ENCODE peak calls at places on chromosomes 3 and 15, in eight cellular contexts. L is K562, M is WTC11, Z is A549, I is HCT116, V is GM12878, S is SK-N-SH, Q is endothelial cell of umbilical vein. B is an unnamed sample.

GRCh38 chr3:106620646-106621045 is 751.8 kb upstream of the CBLB start:
- DNase-seq in M (no peak), Q (no peak), L (no peak), S (no peak), I (no peak), V (no peak), Z (no peak), B (no peak)

GRCh38 chr3:131386429-131386926 is 4.9 kb downstream of the NUDT16 start:
- DNase-seq in V (no peak), I (no peak), M (no peak), S (no peak), Q (peak), L (no peak), Z (no peak), B (peak)

GRCh38 chr15:40891810-40892448 is 2.3 kb upstream of the VPS18 start:
- DNase-seq in I (peak), L (peak), V (no peak), S (peak), M (peak), Q (peak), Z (no peak), B (peak)

GRCh38 chr3:14001136-14001535 is 121.3 kb upstream of the WNT7A start:
- DNase-seq in I (no peak), Z (no peak), M (no peak), V (no peak), L (no peak), S (no peak), Q (no peak), B (no peak)

GRCh38 chr3:168213920-168214319 is 118.2 kb upstream of the GOLIM4 start:
- DNase-seq in V (peak), S (no peak), M (no peak), I (no peak), L (no peak), Q (no peak), Z (no peak), B (no peak)

GRCh38 chr15:58070801-58071418 is 5.4 kb upstream of the ALDH1A2 start:
- DNase-seq in M (peak), I (peak), Q (peak), L (peak), V (no peak), Z (peak), S (peak), B (peak)

GRCh38 chr3:183714622-183715021 is 17.0 kb downstream of the YEATS2 start:
- DNase-seq in S (no peak), I (no peak), M (no peak), L (no peak), Z (no peak), Q (no peak), V (no peak), B (no peak)

GRCh38 chr15:92914768-92915221 is 14.7 kb downstream of the CHD2 start:
- DNase-seq in L (no peak), M (no peak), Q (no peak), Z (no peak), V (no peak), S (no peak), I (no peak), B (peak)

GRCh38 chr3:1446531-1446930 is 353.7 kb downstream of the CNTN6 start:
- DNase-seq in Z (no peak), Q (no peak), S (no peak), I (no peak), L (no peak), V (no peak), M (no peak), B (no peak)

GRCh38 chr15:42584031-42584765 is 8.8 kb downstream of the STARD9 start:
- DNase-seq in V (no peak), M (no peak), S (no peak), Q (peak), I (no peak), Z (no peak), L (peak), B (no peak)

GRCh38 chr3:127900536-127900935 is 14.5 kb upstream of the KBTBD12 start:
- DNase-seq in I (no peak), L (no peak), M (no peak), V (no peak), Q (no peak), Z (no peak), S (no peak), B (no peak)

GRCh38 chr3:158791259-158791920 is 10.5 kb upstream of the MFSD1 start:
- DNase-seq in S (peak), I (peak), M (no peak), Q (peak), L (peak), Z (peak), V (no peak), B (peak)

GRCh38 chr3:60240558-60240957 is 1010.7 kb downstream of the FHIT start:
- DNase-seq in L (no peak), S (no peak), Z (no peak), V (no peak), Q (no peak), I (no peak), M (no peak), B (no peak)

GRCh38 chr3:88113311-88114162 is 36.2 kb upstream of the C3orf38 start:
- DNase-seq in V (peak), S (peak), M (peak), Z (peak), I (peak), L (peak), Q (peak), B (peak)

GRCh38 chr3:17390785-17391184 is 351.6 kb downstream of the TBC1D5 start:
- DNase-seq in S (no peak), I (no peak), Z (no peak), L (no peak), Q (no peak), V (no peak), M (no peak), B (no peak)

GRCh38 chr3:39216176-39216790 is 23.9 kb upstream of the XIRP1 start:
- DNase-seq in Q (no peak), L (no peak), V (peak), S (no peak), I (no peak), Z (no peak), M (no peak), B (peak)

GRCh38 chr15:77983708-77984445 is 93.6 kb downstream of the TBC1D2B start:
- DNase-seq in S (no peak), M (no peak), V (no peak), Q (no peak), I (no peak), Z (no peak), L (no peak), B (no peak)

DNA sequence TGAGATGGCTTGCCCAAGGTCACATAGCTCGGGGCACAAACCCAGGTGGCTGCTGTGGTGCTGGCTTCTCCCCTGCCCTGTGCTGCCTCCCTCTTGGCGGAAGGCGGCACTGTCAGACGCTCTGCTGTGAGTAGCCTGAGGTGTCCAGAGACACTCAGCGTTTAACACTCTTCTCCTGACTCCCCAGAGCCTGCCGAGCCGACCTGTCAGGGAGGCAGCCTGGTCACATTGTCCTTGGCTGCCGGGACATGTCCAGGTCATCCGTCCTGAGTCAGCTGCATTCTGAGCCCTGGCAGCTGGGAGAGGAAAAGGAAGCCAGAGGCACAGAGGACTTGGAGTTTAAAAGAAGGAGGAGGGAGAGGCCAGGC is 4.7 kb downstream of the LMAN1L start:
- DNase-seq in V (no peak), L (no peak), M (no peak), S (peak), Q (peak), Z (no peak), I (no peak), B (no peak)
- TF ChIP-seq MAX in V (no peak), L (no peak), M (no peak), S (no peak), Q (no peak), Z (no peak), I (no peak), B (no peak)

DNA sequence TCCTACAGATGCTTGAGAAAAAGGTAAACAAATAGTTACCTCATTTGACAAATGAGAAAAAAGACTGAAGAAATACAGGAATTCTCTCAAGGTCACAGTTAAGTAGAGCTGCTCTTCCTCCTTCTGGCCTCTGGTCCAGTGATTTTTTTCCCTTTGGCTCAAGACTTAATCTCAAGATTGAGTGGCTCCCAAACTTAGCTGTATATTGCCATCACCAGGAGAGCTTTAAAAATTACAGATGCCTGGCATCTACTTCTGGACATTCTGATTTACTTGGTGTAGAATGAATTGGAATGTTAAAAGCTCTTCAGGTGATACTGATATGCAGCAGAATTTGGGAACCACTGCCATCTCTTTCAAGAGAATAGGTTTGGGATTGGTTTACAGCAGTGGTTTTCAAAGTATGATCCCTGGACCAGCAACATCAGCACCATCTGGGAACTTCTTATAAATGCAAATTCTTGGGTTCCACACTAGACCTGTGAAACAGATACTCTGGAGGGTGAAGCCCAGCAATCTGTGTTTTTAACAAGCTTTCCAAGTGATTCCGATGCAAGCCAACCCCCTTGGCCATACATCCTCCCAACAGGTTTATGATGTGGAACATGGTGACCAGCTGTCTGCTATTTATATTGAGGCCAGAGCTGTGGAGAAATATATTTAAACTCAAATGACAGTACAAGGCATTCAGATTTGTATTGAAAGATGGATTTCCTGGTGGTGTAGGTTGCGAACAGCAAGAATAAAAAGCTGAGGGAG is 333.0 kb upstream of the RARB start:
- DNase-seq in I (no peak), Z (no peak), L (no peak), S (no peak), M (no peak), V (no peak), Q (no peak), B (no peak)
- TF ChIP-seq MAX in I (no peak), Z (no peak), L (no peak), S (no peak), M (no peak), V (no peak), Q (no peak), B (no peak)

DNA sequence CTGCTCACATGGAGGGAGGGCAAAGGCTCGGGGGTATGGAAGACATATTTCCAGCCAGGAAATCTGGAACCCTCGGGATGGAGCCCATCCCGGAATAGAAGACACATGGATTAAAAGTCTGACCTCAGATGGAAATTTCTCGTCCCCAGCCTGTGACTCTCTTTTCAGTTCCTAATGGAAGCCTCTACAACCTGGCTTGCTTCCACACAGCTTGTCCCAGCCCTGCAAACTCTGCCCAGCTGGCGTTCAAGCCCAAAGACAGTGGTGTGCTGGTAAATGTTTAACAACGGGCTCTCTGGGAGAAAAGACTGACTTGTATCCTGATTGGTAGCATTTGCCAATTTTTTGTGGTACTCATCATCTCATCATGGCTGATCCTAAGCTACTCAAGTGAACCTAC is 35.6 kb upstream of the TLE3 start:
- DNase-seq in I (no peak), L (no peak), S (no peak), Q (no peak), Z (no peak), M (no peak), V (no peak), B (no peak)
- TF ChIP-seq MAX in I (no peak), L (no peak), S (no peak), Q (no peak), Z (no peak), M (no peak), V (no peak), B (no peak)

DNA sequence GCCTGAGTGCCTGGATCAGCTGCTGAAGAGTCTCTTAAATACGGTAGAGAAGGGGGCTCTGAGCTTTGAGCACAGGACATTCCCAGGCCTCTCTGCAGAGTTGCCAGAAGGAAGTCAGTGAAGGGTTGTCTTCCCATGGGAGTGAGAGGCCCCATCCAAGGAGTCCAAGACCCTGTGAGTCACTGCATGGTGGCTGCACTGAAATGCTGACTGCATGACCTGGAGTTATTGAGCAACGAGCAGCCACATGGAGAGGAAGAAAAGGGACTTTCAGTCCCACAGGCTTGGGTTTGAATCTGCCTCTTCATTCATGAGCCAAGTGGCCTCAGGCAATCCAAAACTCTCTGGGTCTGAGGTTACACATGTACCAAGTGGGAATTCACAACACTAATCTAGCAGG is 69.6 kb upstream of the RASGRF1 start:
- DNase-seq in S (no peak), L (no peak), Q (no peak), M (no peak), I (no peak), Z (no peak), V (no peak), B (peak)
- TF ChIP-seq MAX in S (no peak), L (no peak), Q (no peak), M (no peak), I (no peak), Z (no peak), V (no peak), B (peak)

GRCh38 chr3:122679467-122680291 is 960 bp upstream of the PARP14 start:
- DNase-seq in Z (peak), L (peak), V (no peak), S (no peak), Q (peak), I (no peak), M (no peak), B (peak)

GRCh38 chr3:122682016-122682374 is 1.4 kb downstream of the PARP14 start:
- DNase-seq in Q (no peak), M (no peak), V (no peak), Z (no peak), S (no peak), L (no peak), I (no peak), B (no peak)

GRCh38 chr3:122681294-122682015 is 816 bp downstream of the PARP14 start:
- DNase-seq in V (no peak), M (peak), S (peak), L (no peak), Z (no peak), Q (peak), I (no peak), B (no peak)

GRCh38 chr3:122679085-122679466 is 1.6 kb upstream of the PARP14 start:
- DNase-seq in S (peak), L (peak), V (no peak), M (peak), Z (peak), I (peak), Q (peak), B (peak)

DNA sequence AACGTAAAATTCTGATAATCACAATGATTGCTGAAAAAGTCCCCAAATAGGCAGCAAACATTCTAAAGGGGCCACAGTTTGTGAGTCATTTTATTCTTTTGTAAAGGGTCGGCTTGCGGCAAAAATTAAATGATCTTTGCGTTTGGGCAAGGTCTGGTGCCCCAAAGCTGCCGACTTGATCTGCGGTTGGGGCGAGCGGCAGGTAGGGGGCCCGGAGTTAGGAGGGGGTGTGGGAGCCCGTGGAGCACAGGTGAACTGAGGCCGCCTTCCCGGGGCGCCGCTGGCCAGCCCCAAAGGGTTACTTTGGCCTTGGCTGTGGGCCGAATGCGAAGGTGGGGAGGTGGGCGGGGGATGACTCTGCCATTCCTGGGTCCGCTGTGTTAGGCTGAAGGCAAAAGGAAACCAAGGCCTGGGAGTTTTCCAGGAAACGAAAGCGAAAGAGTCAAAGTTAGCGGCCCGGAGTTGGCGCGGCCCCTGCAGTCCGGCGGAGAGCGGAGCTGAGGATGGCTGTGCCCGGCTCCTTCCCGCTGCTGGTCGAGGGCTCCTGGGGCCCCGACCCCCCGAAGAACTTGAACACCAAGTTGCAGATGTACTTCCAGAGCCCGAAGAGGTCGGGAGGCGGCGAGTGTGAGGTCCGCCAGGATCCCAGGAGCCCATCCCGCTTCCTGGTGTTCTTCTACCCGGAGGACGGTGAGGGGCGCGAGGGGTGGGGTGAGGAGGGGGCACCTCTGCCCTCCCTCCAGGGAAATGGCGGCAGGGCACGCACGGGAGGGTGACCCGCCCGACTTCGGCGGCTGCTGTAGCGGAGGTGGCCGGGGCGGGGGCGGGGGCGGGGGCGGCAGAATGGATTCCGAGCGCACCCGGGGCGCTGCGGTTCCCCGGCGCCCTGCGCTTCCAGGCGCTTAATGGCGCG is at the start of gene PARP14:
- DNase-seq in M (peak), L (peak), Z (peak), S (peak), V (no peak), I (no peak), Q (peak), B (peak)
- TF ChIP-seq MAX in M (no peak), L (no peak), Z (peak), S (peak), V (no peak), I (no peak), Q (no peak), B (no peak)

DNA sequence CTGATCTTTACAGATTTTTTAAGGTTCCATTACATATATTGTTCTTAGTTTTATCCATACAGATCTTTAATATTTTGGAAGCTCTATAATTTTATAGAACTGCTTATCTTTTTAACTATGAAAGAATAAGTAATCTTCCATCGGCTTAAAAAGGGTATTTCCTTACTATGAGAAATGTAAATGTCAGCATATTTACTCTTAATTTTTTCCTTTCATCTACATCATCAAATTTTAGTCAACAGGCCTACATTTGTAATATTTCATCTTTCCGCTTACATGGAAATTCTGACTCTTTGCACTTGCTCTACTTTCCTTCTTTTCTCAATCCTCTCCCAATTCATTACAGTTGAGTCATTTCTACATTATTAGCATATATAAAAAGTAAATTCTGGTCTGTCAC is 111.3 kb upstream of the GOLGA6L6 start:
- DNase-seq in Q (no peak), M (no peak), S (no peak), V (no peak), Z (no peak), I (no peak), L (no peak), B (no peak)
- TF ChIP-seq MAX in Q (no peak), M (no peak), S (no peak), V (no peak), Z (no peak), I (no peak), L (no peak), B (no peak)

DNA sequence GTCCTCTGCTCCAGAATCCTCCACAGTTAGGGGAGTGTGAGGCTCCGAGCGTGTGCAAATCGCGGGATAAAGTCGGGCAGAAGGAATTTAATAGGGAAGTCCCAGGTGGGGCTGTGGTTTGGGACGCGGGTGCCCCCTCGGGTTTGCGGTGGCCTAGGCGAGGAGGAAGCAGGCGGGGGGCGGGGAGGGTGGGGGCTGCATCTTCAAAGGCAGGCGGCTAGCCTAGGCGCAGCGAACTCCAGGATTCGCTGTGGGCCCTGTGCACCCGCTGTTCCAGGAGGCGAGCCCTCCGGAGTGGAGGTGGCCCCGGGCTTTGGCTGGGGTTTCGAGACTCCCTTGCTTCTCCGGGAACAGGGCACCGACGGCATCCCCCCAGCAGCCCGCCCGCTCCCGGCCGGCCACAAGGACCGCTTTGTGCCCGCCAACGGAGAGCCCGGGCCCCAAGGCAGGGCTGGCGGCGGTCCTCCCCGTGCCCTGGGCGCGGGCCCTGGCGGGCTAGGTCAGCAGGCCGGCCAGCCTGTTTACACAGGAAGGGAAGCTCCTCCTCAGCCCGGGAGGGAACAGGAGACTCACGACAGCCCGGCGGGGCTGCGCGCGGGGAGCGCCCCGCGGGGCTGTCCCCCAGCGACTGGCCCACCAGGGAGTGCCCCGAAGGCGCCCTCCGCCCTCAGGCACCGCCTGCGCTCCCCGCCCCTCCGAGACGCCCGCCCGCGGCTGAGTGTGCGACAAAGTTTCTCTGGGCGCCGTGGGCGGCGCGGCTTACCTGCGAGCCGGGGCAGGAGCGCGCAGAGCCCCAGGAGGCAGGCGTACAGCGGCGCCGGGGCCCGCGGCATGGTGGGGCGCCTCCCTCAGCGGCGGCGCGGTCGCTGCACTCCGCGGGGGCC is 755 bp downstream of the ITGB5 start:
- DNase-seq in Q (peak), M (peak), I (no peak), Z (peak), S (peak), V (no peak), L (peak), B (no peak)
- TF ChIP-seq MAX in Q (no peak), M (no peak), I (peak), Z (peak), S (no peak), V (no peak), L (no peak), B (no peak)